ENCODE peak calls at places on chromosomes 7 and 10, in four cellular contexts. One of them, this sample, is unnamed.

GRCh38 chr10:46523119-46523880 is 33.2 kb downstream of the GPRIN2 start:
- DNase-seq in K562: no peak
- DNase-seq in SK-N-SH: peak
- DNase-seq in H1: no peak
- DNase-seq in this sample: peak

GRCh38 chr7:93835684-93836083 is 54.9 kb downstream of the TFPI2 start:
- DNase-seq in K562: no peak
- DNase-seq in SK-N-SH: no peak
- DNase-seq in H1: no peak
- DNase-seq in this sample: no peak

GRCh38 chr10:90635111-90635798 is 222.6 kb downstream of the HTR7 start:
- DNase-seq in K562: no peak
- DNase-seq in SK-N-SH: no peak
- DNase-seq in H1: no peak
- DNase-seq in this sample: no peak

GRCh38 chr7:116988363-116988989 is 35.2 kb downstream of the ST7 start:
- DNase-seq in K562: no peak
- DNase-seq in SK-N-SH: peak
- DNase-seq in H1: no peak
- DNase-seq in this sample: no peak

GRCh38 chr10:6579193-6579903 is 728 bp downstream of the PRKCQ start:
- DNase-seq in K562: no peak
- DNase-seq in SK-N-SH: no peak
- DNase-seq in H1: no peak
- DNase-seq in this sample: no peak

GRCh38 chr10:32943854-32944661 is 14.0 kb downstream of the ITGB1 start:
- DNase-seq in K562: no peak
- DNase-seq in SK-N-SH: no peak
- DNase-seq in H1: peak
- DNase-seq in this sample: peak

GRCh38 chr7:9718071-9718470 is 1255.6 kb upstream of the PHF14 start:
- DNase-seq in K562: no peak
- DNase-seq in SK-N-SH: no peak
- DNase-seq in H1: no peak
- DNase-seq in this sample: no peak

GRCh38 chr7:93992423-93993110 is 11.6 kb downstream of the BET1 start:
- DNase-seq in K562: no peak
- DNase-seq in SK-N-SH: no peak
- DNase-seq in H1: no peak
- DNase-seq in this sample: no peak

GRCh38 chr10:122282253-122282671 is 11.2 kb downstream of the BTBD16 start:
- DNase-seq in K562: no peak
- DNase-seq in SK-N-SH: no peak
- DNase-seq in H1: no peak
- DNase-seq in this sample: no peak

GRCh38 chr7:142477079-142477651 is 219.3 kb upstream of the PRSS58 start:
- DNase-seq in K562: no peak
- DNase-seq in SK-N-SH: no peak
- DNase-seq in H1: no peak
- DNase-seq in this sample: no peak

GRCh38 chr10:75007646-75008045 is 103.8 kb upstream of the SAMD8 start:
- DNase-seq in K562: no peak
- DNase-seq in SK-N-SH: no peak
- DNase-seq in H1: no peak
- DNase-seq in this sample: no peak
- TF ChIP-seq TEAD4 in K562: no peak
- TF ChIP-seq TEAD4 in SK-N-SH: no peak
- TF ChIP-seq TEAD4 in H1: no peak
- TF ChIP-seq TEAD4 in this sample: no peak

GRCh38 chr10:110007171-110007700 is 548 bp upstream of the ADD3 start:
- DNase-seq in K562: peak
- DNase-seq in SK-N-SH: no peak
- DNase-seq in H1: no peak
- DNase-seq in this sample: peak
- TF ChIP-seq TEAD4 in K562: peak
- TF ChIP-seq TEAD4 in SK-N-SH: no peak
- TF ChIP-seq TEAD4 in H1: no peak
- TF ChIP-seq TEAD4 in this sample: no peak

GRCh38 chr7:111532625-111533024 is 29.7 kb downstream of the IMMP2L start:
- DNase-seq in K562: no peak
- DNase-seq in SK-N-SH: peak
- DNase-seq in H1: no peak
- DNase-seq in this sample: no peak
- TF ChIP-seq TEAD4 in K562: no peak
- TF ChIP-seq TEAD4 in SK-N-SH: no peak
- TF ChIP-seq TEAD4 in H1: no peak
- TF ChIP-seq TEAD4 in this sample: no peak

GRCh38 chr10:74598891-74599566 is 227.4 kb upstream of the KAT6B start:
- DNase-seq in K562: no peak
- DNase-seq in SK-N-SH: no peak
- DNase-seq in H1: no peak
- DNase-seq in this sample: no peak
- TF ChIP-seq TEAD4 in K562: no peak
- TF ChIP-seq TEAD4 in SK-N-SH: no peak
- TF ChIP-seq TEAD4 in H1: no peak
- TF ChIP-seq TEAD4 in this sample: no peak

GRCh38 chr10:97318772-97319651 is at the start of gene FRAT1:
- DNase-seq in K562: peak
- DNase-seq in SK-N-SH: peak
- DNase-seq in H1: peak
- DNase-seq in this sample: peak

GRCh38 chr10:97321032-97321806 is 2.1 kb downstream of the FRAT1 start:
- DNase-seq in K562: no peak
- DNase-seq in SK-N-SH: no peak
- DNase-seq in H1: peak
- DNase-seq in this sample: peak

GRCh38 chr10:97321807-97322195 is 2.7 kb downstream of the FRAT1 start:
- DNase-seq in K562: no peak
- DNase-seq in SK-N-SH: no peak
- DNase-seq in H1: no peak
- DNase-seq in this sample: no peak

GRCh38 chr10:97320480-97321031 is 1.5 kb downstream of the FRAT1 start:
- DNase-seq in K562: no peak
- DNase-seq in SK-N-SH: peak
- DNase-seq in H1: no peak
- DNase-seq in this sample: peak

DNA sequence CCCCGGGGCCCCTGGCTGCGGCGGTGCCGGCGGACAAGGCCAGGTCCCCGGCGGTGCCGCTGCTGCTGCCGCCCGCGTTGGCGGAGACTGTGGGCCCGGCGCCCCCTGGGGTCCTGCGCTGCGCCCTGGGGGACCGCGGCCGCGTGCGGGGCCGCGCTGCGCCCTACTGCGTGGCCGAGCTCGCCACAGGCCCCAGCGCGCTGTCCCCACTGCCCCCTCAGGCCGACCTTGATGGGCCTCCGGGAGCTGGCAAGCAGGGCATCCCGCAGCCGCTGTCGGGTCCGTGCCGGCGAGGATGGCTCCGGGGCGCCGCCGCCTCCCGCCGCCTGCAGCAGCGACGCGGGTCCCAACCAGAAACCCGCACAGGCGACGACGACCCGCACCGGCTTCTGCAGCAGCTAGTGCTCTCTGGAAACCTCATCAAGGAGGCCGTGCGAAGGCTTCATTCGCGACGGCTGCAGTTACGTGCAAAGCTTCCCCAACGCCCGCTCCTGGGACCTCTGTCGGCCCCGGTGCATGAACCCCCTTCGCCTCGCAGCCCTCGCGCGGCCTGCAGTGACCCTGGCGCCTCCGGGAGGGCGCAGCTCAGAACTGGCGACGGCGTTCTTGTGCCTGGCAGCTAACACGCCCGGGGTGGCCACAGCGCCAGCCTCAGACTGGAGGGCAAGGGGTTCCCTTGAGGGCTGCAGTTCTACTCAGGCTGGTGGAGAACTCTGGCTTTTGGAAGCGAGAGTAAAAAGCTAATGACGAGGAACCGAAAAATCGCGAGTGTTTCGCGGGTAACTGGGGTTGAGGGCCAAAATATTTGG is 804 bp downstream of the FRAT1 start:
- DNase-seq in K562: peak
- DNase-seq in SK-N-SH: peak
- DNase-seq in H1: peak
- DNase-seq in this sample: peak
- TF ChIP-seq TEAD4 in K562: no peak
- TF ChIP-seq TEAD4 in SK-N-SH: no peak
- TF ChIP-seq TEAD4 in H1: no peak
- TF ChIP-seq TEAD4 in this sample: no peak